ENCODE peak calls at places on chromosome 17, in nine cellular contexts. One of them, this sample, is unnamed.

GRCh38 chr17:59675231-59675630 is 32.0 kb downstream of the PTRH2 start:
- DNase-seq in retina: no peak
- DNase-seq in endothelial cell: no peak
- DNase-seq in Right ventricle myocardium superior: no peak
- DNase-seq in AG08395: no peak
- DNase-seq in nephron progenitor cell: no peak
- DNase-seq in stimulated activated CD4-positive, alpha-beta T cell treated with anti-CD3 and anti-CD28 coated beads, Interleukin-1b, Interleukin-23, amount 100 ng/mL, for 1 hour: no peak
- DNase-seq in skeletal muscle cell: no peak
- DNase-seq in cardiac fibroblast: no peak
- DNase-seq in this sample: no peak

GRCh38 chr17:5499790-5500189 is 13.4 kb downstream of the MIS12 start:
- DNase-seq in skeletal muscle cell: no peak
- DNase-seq in endothelial cell: peak
- DNase-seq in retina: peak
- DNase-seq in stimulated activated CD4-positive, alpha-beta T cell treated with anti-CD3 and anti-CD28 coated beads, Interleukin-1b, Interleukin-23, amount 100 ng/mL, for 1 hour: no peak
- DNase-seq in AG08395: peak
- DNase-seq in cardiac fibroblast: no peak
- DNase-seq in Right ventricle myocardium superior: no peak
- DNase-seq in nephron progenitor cell: peak
- DNase-seq in this sample: no peak

GRCh38 chr17:78128616-78129384 is at the start of gene TMC6:
- DNase-seq in stimulated activated CD4-positive, alpha-beta T cell treated with anti-CD3 and anti-CD28 coated beads, Interleukin-1b, Interleukin-23, amount 100 ng/mL, for 1 hour: no peak
- DNase-seq in Right ventricle myocardium superior: peak
- DNase-seq in nephron progenitor cell: peak
- DNase-seq in endothelial cell: peak
- DNase-seq in cardiac fibroblast: no peak
- DNase-seq in AG08395: no peak
- DNase-seq in retina: no peak
- DNase-seq in skeletal muscle cell: no peak
- DNase-seq in this sample: no peak

GRCh38 chr17:12122091-12122490 is 101.4 kb downstream of the MAP2K4 start:
- DNase-seq in Right ventricle myocardium superior: no peak
- DNase-seq in retina: no peak
- DNase-seq in stimulated activated CD4-positive, alpha-beta T cell treated with anti-CD3 and anti-CD28 coated beads, Interleukin-1b, Interleukin-23, amount 100 ng/mL, for 1 hour: no peak
- DNase-seq in nephron progenitor cell: no peak
- DNase-seq in endothelial cell: no peak
- DNase-seq in cardiac fibroblast: no peak
- DNase-seq in skeletal muscle cell: no peak
- DNase-seq in AG08395: no peak
- DNase-seq in this sample: no peak

GRCh38 chr17:45870342-45870974 is 23.9 kb upstream of the MAPT start:
- DNase-seq in AG08395: no peak
- DNase-seq in skeletal muscle cell: no peak
- DNase-seq in cardiac fibroblast: no peak
- DNase-seq in endothelial cell: no peak
- DNase-seq in retina: no peak
- DNase-seq in Right ventricle myocardium superior: no peak
- DNase-seq in stimulated activated CD4-positive, alpha-beta T cell treated with anti-CD3 and anti-CD28 coated beads, Interleukin-1b, Interleukin-23, amount 100 ng/mL, for 1 hour: no peak
- DNase-seq in nephron progenitor cell: no peak
- DNase-seq in this sample: no peak

GRCh38 chr17:50518265-50519023 is 10.2 kb downstream of the MYCBPAP start:
- DNase-seq in skeletal muscle cell: no peak
- DNase-seq in cardiac fibroblast: no peak
- DNase-seq in endothelial cell: no peak
- DNase-seq in retina: peak
- DNase-seq in AG08395: no peak
- DNase-seq in Right ventricle myocardium superior: no peak
- DNase-seq in nephron progenitor cell: no peak
- DNase-seq in stimulated activated CD4-positive, alpha-beta T cell treated with anti-CD3 and anti-CD28 coated beads, Interleukin-1b, Interleukin-23, amount 100 ng/mL, for 1 hour: no peak
- DNase-seq in this sample: no peak

GRCh38 chr17:75983501-75984181 is 4.6 kb downstream of the TEN1 start:
- DNase-seq in stimulated activated CD4-positive, alpha-beta T cell treated with anti-CD3 and anti-CD28 coated beads, Interleukin-1b, Interleukin-23, amount 100 ng/mL, for 1 hour: no peak
- DNase-seq in retina: no peak
- DNase-seq in endothelial cell: no peak
- DNase-seq in Right ventricle myocardium superior: no peak
- DNase-seq in nephron progenitor cell: no peak
- DNase-seq in cardiac fibroblast: peak
- DNase-seq in skeletal muscle cell: no peak
- DNase-seq in AG08395: no peak
- DNase-seq in this sample: no peak

GRCh38 chr17:38428150-38428642 is at the start of gene ARHGAP23:
- DNase-seq in skeletal muscle cell: no peak
- DNase-seq in nephron progenitor cell: peak
- DNase-seq in AG08395: peak
- DNase-seq in Right ventricle myocardium superior: peak
- DNase-seq in endothelial cell: no peak
- DNase-seq in cardiac fibroblast: peak
- DNase-seq in retina: no peak
- DNase-seq in stimulated activated CD4-positive, alpha-beta T cell treated with anti-CD3 and anti-CD28 coated beads, Interleukin-1b, Interleukin-23, amount 100 ng/mL, for 1 hour: no peak
- DNase-seq in this sample: no peak

GRCh38 chr17:40986920-40987319 is 2.8 kb upstream of the KRT40 start:
- DNase-seq in cardiac fibroblast: no peak
- DNase-seq in stimulated activated CD4-positive, alpha-beta T cell treated with anti-CD3 and anti-CD28 coated beads, Interleukin-1b, Interleukin-23, amount 100 ng/mL, for 1 hour: no peak
- DNase-seq in AG08395: no peak
- DNase-seq in skeletal muscle cell: no peak
- DNase-seq in endothelial cell: no peak
- DNase-seq in nephron progenitor cell: no peak
- DNase-seq in retina: no peak
- DNase-seq in Right ventricle myocardium superior: no peak
- DNase-seq in this sample: no peak

GRCh38 chr17:19376799-19377198 is 1.5 kb upstream of the MAPK7 start:
- DNase-seq in endothelial cell: no peak
- DNase-seq in nephron progenitor cell: no peak
- DNase-seq in retina: no peak
- DNase-seq in skeletal muscle cell: no peak
- DNase-seq in cardiac fibroblast: no peak
- DNase-seq in Right ventricle myocardium superior: no peak
- DNase-seq in stimulated activated CD4-positive, alpha-beta T cell treated with anti-CD3 and anti-CD28 coated beads, Interleukin-1b, Interleukin-23, amount 100 ng/mL, for 1 hour: no peak
- DNase-seq in AG08395: no peak
- DNase-seq in this sample: no peak

GRCh38 chr17:32111141-32111771 is 31.0 kb upstream of the RHOT1 start:
- DNase-seq in AG08395: no peak
- DNase-seq in endothelial cell: peak
- DNase-seq in cardiac fibroblast: peak
- DNase-seq in stimulated activated CD4-positive, alpha-beta T cell treated with anti-CD3 and anti-CD28 coated beads, Interleukin-1b, Interleukin-23, amount 100 ng/mL, for 1 hour: no peak
- DNase-seq in retina: peak
- DNase-seq in skeletal muscle cell: peak
- DNase-seq in nephron progenitor cell: no peak
- DNase-seq in Right ventricle myocardium superior: peak
- DNase-seq in this sample: peak

GRCh38 chr17:223723-224471 is 42.4 kb upstream of the DOC2B start:
- DNase-seq in Right ventricle myocardium superior: peak
- DNase-seq in AG08395: no peak
- DNase-seq in retina: no peak
- DNase-seq in cardiac fibroblast: no peak
- DNase-seq in endothelial cell: no peak
- DNase-seq in nephron progenitor cell: no peak
- DNase-seq in skeletal muscle cell: no peak
- DNase-seq in stimulated activated CD4-positive, alpha-beta T cell treated with anti-CD3 and anti-CD28 coated beads, Interleukin-1b, Interleukin-23, amount 100 ng/mL, for 1 hour: no peak
- DNase-seq in this sample: no peak

This sample was measured in non-pigmented ciliary epithelial cell.